ENCODE peak calls at places on chromosomes 12 and 14, in nine cellular contexts. D, T, B, Q, N, C, K, A and W are unnamed samples. For H3K27me3, the result is how much of the 10 kb centered on the place peaks cover.

GRCh38 chr12:10395390-10395998 is 5.7 kb upstream of the KLRK1 start:
- DNase-seq in D (peak), T (peak), B (no peak), Q (peak), N (no peak), C (no peak), K (no peak), A (no peak), W (no peak)

GRCh38 chr14:68094158-68094557 is 274.6 kb downstream of the RAD51B start:
- DNase-seq in D (no peak), T (no peak), B (no peak), Q (no peak), N (no peak), C (no peak), K (no peak), A (no peak), W (no peak)

GRCh38 chr12:93404961-93405849 is 27.5 kb downstream of the NUDT4 start:
- DNase-seq in D (no peak), T (no peak), B (no peak), Q (no peak), N (no peak), C (no peak), K (no peak), A (no peak), W (no peak)

GRCh38 chr12:89494411-89495231 is 30.0 kb downstream of the GALNT4 start:
- DNase-seq in D (no peak), T (peak), B (no peak), Q (no peak), N (no peak), C (no peak), K (no peak), A (no peak), W (no peak)

GRCh38 chr12:62190921-62191746 is 69.1 kb upstream of the USP15 start:
- DNase-seq in D (peak), T (peak), B (peak), Q (no peak), N (peak), C (no peak), K (no peak), A (no peak), W (peak)

GRCh38 chr12:89421093-89421835 is 69.0 kb upstream of the DUSP6 start:
- DNase-seq in D (peak), T (no peak), B (no peak), Q (no peak), N (no peak), C (no peak), K (no peak), A (no peak), W (no peak)

GRCh38 chr14:72651081-72651480 is 242.8 kb downstream of the DPF3 start:
- DNase-seq in D (no peak), T (no peak), B (no peak), Q (no peak), N (no peak), C (no peak), K (no peak), A (no peak), W (no peak)

GRCh38 chr12:28089363-28089762 is 100.9 kb upstream of the CCDC91 start:
- DNase-seq in D (peak), T (no peak), B (no peak), Q (no peak), N (no peak), C (no peak), K (no peak), A (no peak), W (no peak)

GRCh38 chr12:18923721-18924120 is 185.8 kb downstream of the CAPZA3 start:
- DNase-seq in D (no peak), T (no peak), B (no peak), Q (no peak), N (no peak), C (no peak), K (no peak), A (no peak), W (no peak)

GRCh38 chr12:133226690-133227089 is 9.0 kb downstream of the ANHX start:
- DNase-seq in D (no peak), T (no peak), B (no peak), Q (no peak), N (no peak), C (no peak), K (no peak), A (no peak), W (no peak)

GRCh38 chr14:99612065-99612736 is 8.2 kb upstream of the CCDC85C start:
- DNase-seq in D (no peak), T (no peak), B (no peak), Q (peak), N (no peak), C (no peak), K (no peak), A (no peak), W (no peak)

GRCh38 chr12:54680374-54680773 is 32.2 kb upstream of the DCD start:
- DNase-seq in D (peak), T (no peak), B (no peak), Q (peak), N (no peak), C (no peak), K (no peak), A (no peak), W (no peak)

GRCh38 chr12:67760586-67761275 is 112.2 kb downstream of the DYRK2 start:
- DNase-seq in D (no peak), T (no peak), B (no peak), Q (no peak), N (no peak), C (no peak), K (no peak), A (no peak), W (no peak)

GRCh38 chr12:121036810-121037326 is 2.2 kb downstream of the OASL start:
- DNase-seq in D (no peak), T (no peak), B (peak), Q (no peak), N (peak), C (peak), K (peak), A (no peak), W (no peak)

GRCh38 chr14:88695873-88696272 is 96.9 kb downstream of the EML5 start:
- DNase-seq in D (no peak), T (no peak), B (no peak), Q (no peak), N (no peak), C (no peak), K (no peak), A (no peak), W (no peak)

GRCh38 chr14:70718383-70719123 is 76.8 kb downstream of the TTC9 start:
- DNase-seq in D (no peak), T (no peak), B (no peak), Q (no peak), N (no peak), C (no peak), K (no peak), A (no peak), W (no peak)

GRCh38 chr12:118525216-118525615 is 148.9 kb downstream of the SUDS3 start:
- DNase-seq in D (no peak), T (no peak), B (no peak), Q (no peak), N (no peak), C (no peak), K (no peak), A (no peak), W (no peak)
- H3K27me3 ChIP-seq in D (under half), T (under half), B (under half), Q (under half), N (under half), C (under half), K (under half), A (under half), W (under half)

DNA sequence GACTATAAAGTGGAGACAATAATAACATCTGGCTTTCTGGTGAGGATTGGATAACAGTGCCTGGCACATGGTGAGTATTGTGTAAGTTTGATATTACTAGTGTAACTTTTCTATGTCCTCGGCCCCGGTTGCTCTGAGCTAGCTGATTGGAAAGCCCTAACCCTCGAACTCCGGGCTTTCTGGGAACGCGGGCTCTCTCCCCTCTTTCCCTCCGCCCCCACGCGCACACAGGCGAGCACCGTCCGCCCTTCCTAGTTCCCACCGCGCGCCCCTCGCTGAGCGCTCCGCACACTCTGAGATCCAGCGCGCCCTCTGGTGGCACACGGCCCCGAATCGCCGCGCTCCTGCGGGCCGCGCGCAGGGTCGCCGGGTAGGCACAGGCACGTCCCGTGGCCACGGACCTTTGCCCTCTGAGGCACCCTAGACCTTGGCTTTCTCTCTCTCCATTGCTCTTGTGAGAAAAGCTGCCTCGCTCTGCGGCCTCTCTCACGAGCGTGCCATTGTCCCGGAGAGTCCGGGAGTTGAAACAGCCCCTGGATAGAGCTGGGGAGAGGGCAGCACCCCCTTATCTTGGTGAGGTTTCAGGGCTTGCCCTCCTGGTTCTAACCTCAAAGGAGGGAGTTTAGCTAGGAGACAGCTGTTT is 23.2 kb upstream of the ESRRB start:
- DNase-seq in D (peak), T (peak), B (peak), Q (peak), N (peak), C (peak), K (no peak), A (no peak), W (peak)
- H3K27me3 ChIP-seq in D (under half), T (under half), B (under half), Q (under half), N (under half), C (under half), K (under half), A (under half), W (under half)

GRCh38 chr14:60642790-60643397 is 6.4 kb downstream of the SIX1 start:
- DNase-seq in D (peak), T (no peak), B (no peak), Q (no peak), N (no peak), C (no peak), K (no peak), A (no peak), W (no peak)

GRCh38 chr14:60647081-60647836 is 2.0 kb downstream of the SIX1 start:
- DNase-seq in D (peak), T (no peak), B (peak), Q (no peak), N (no peak), C (no peak), K (no peak), A (no peak), W (no peak)

GRCh38 chr14:60643443-60644402 is 5.6 kb downstream of the SIX1 start:
- DNase-seq in D (peak), T (no peak), B (no peak), Q (no peak), N (no peak), C (no peak), K (no peak), A (no peak), W (no peak)

GRCh38 chr14:60646202-60646886 is 2.9 kb downstream of the SIX1 start:
- DNase-seq in D (peak), T (no peak), B (no peak), Q (no peak), N (no peak), C (no peak), K (no peak), A (no peak), W (no peak)

GRCh38 chr14:60645191-60645590 is 4.1 kb downstream of the SIX1 start:
- DNase-seq in D (no peak), T (no peak), B (no peak), Q (no peak), N (no peak), C (no peak), K (no peak), A (no peak), W (no peak)
- H3K27me3 ChIP-seq in D (half or more), T (under half), B (half or more), Q (half or more), N (half or more), C (half or more), K (half or more), A (under half), W (half or more)

GRCh38 chr14:53947452-53948180 is 9.0 kb downstream of the BMP4 start:
- DNase-seq in D (no peak), T (no peak), B (no peak), Q (no peak), N (no peak), C (no peak), K (no peak), A (no peak), W (no peak)
- H3K27me3 ChIP-seq in D (half or more), T (under half), B (under half), Q (under half), N (under half), C (half or more), K (under half), A (under half), W (under half)

GRCh38 chr12:107847430-107847829 is 72.9 kb downstream of the ASCL4 start:
- DNase-seq in D (no peak), T (no peak), B (no peak), Q (no peak), N (no peak), C (no peak), K (no peak), A (no peak), W (no peak)
- H3K27me3 ChIP-seq in D (half or more), T (under half), B (under half), Q (under half), N (under half), C (half or more), K (under half), A (under half), W (under half)

GRCh38 chr12:49342066-49342913 is 4.4 kb upstream of the DNAJC22 start:
- DNase-seq in D (peak), T (peak), B (peak), Q (peak), N (peak), C (peak), K (peak), A (peak), W (peak)
- H3K27me3 ChIP-seq in D (half or more), T (under half), B (half or more), Q (under half), N (half or more), C (half or more), K (under half), A (under half), W (under half)

GRCh38 chr12:52262286-52262685 is 12.2 kb upstream of the KRT86 start:
- DNase-seq in D (no peak), T (no peak), B (no peak), Q (no peak), N (peak), C (no peak), K (no peak), A (no peak), W (peak)

GRCh38 chr12:52261211-52261484 is 13.3 kb upstream of the KRT86 start:
- DNase-seq in D (no peak), T (no peak), B (no peak), Q (no peak), N (no peak), C (no peak), K (no peak), A (no peak), W (no peak)

GRCh38 chr12:52258335-52258901 is 16.0 kb upstream of the KRT86 start:
- DNase-seq in D (peak), T (no peak), B (peak), Q (peak), N (peak), C (no peak), K (no peak), A (no peak), W (peak)

GRCh38 chr12:52260351-52261210 is 13.9 kb upstream of the KRT86 start:
- DNase-seq in D (no peak), T (no peak), B (no peak), Q (no peak), N (no peak), C (no peak), K (no peak), A (no peak), W (peak)

DNA sequence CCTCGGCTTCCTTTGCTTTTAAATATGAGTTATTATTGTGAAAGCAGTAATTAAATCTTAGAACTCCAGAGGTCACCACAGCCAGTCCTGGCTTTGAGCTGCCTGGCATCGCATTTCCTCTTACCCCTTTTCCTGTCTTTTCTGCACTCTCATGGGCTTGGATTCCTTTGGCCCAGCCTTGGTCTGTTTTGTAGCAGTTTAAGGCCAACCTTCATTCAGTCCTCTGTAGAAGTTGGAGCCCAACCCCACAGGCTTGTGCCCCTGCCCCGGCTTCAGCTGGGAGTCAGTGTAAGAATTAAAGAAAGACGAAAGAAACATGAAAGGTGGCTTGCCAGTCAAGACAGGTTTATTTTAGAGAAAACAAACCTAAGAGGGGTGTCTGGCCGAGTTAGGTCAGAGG is 14.6 kb upstream of the KRT86 start:
- DNase-seq in D (no peak), T (no peak), B (peak), Q (no peak), N (peak), C (no peak), K (no peak), A (no peak), W (peak)
- H3K27me3 ChIP-seq in D (under half), T (under half), B (half or more), Q (under half), N (under half), C (under half), K (under half), A (under half), W (under half)

GRCh38 chr12:78787576-78787975 is 77.0 kb upstream of the SYT1 start:
- DNase-seq in D (no peak), T (no peak), B (no peak), Q (no peak), N (no peak), C (no peak), K (no peak), A (no peak), W (no peak)
- H3K27me3 ChIP-seq in D (under half), T (under half), B (under half), Q (under half), N (under half), C (under half), K (under half), A (under half), W (under half)

GRCh38 chr12:20366776-20367409 is 1.4 kb upstream of the PDE3A start:
- DNase-seq in D (no peak), T (no peak), B (no peak), Q (no peak), N (no peak), C (no peak), K (no peak), A (no peak), W (no peak)

GRCh38 chr12:20368653-20369163 is 371 bp downstream of the PDE3A start:
- DNase-seq in D (peak), T (peak), B (no peak), Q (no peak), N (peak), C (no peak), K (no peak), A (no peak), W (peak)

GRCh38 chr12:20369164-20370000 is 1.0 kb downstream of the PDE3A start:
- DNase-seq in D (peak), T (peak), B (peak), Q (peak), N (peak), C (no peak), K (no peak), A (peak), W (peak)

GRCh38 chr12:20370001-20370381 is 1.7 kb downstream of the PDE3A start:
- DNase-seq in D (peak), T (no peak), B (peak), Q (no peak), N (peak), C (no peak), K (no peak), A (no peak), W (peak)

GRCh38 chr12:20367731-20368652 is at the start of gene PDE3A:
- DNase-seq in D (peak), T (peak), B (peak), Q (no peak), N (peak), C (no peak), K (no peak), A (peak), W (peak)
- H3K27me3 ChIP-seq in D (under half), T (under half), B (under half), Q (under half), N (under half), C (under half), K (under half), A (under half), W (under half)

GRCh38 chr12:108265505-108265904 is 73.6 kb downstream of the CMKLR1 start:
- DNase-seq in D (no peak), T (no peak), B (no peak), Q (no peak), N (no peak), C (no peak), K (no peak), A (no peak), W (no peak)

GRCh38 chr12:108257610-108258106 is 81.5 kb downstream of the CMKLR1 start:
- DNase-seq in D (no peak), T (no peak), B (no peak), Q (no peak), N (no peak), C (no peak), K (no peak), A (no peak), W (no peak)

GRCh38 chr12:108260039-108260438 is 79.1 kb downstream of the CMKLR1 start:
- DNase-seq in D (no peak), T (no peak), B (no peak), Q (no peak), N (no peak), C (no peak), K (no peak), A (no peak), W (no peak)

GRCh38 chr12:108257004-108257403 is 82.1 kb downstream of the CMKLR1 start:
- DNase-seq in D (no peak), T (no peak), B (no peak), Q (no peak), N (no peak), C (no peak), K (no peak), A (no peak), W (no peak)

DNA sequence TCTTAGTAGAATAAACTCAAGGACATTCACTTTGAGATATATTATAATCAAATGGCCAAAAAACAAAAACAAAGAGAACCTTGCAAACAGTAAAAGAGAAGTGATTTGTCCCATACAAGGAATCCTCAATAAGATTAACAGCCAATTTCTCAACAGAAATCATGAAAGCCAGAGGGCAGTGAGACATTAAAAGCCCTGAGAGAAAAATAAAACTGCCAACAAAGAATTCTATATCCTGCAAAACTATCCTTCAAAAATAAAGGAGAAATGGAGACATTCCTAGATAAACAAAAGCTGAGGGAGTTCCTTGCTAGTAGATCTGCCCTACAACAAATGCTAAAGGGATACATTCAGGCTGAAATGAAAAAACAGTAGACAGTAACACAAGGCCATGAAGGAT is 78.1 kb downstream of the CMKLR1 start:
- DNase-seq in D (no peak), T (no peak), B (no peak), Q (no peak), N (no peak), C (no peak), K (no peak), A (no peak), W (no peak)
- H3K27me3 ChIP-seq in D (under half), T (under half), B (under half), Q (under half), N (under half), C (under half), K (under half), A (under half), W (under half)